ENCODE peak calls at places on chromosomes 2 and 18, in five cellular contexts. O, E, H, A and D are unnamed samples.

GRCh38 chr18:59779979-59780378 is 82.8 kb upstream of the CCBE1 start:
- DNase-seq in A (no peak), O (peak), E (peak), H (no peak), D (no peak)

GRCh38 chr2:33419548-33420255 is 56.7 kb upstream of the RASGRP3 start:
- DNase-seq in O (no peak), H (no peak), A (no peak), E (no peak), D (no peak)

GRCh38 chr2:226664140-226664539 is 135.5 kb downstream of the IRS1 start:
- DNase-seq in H (no peak), O (no peak), E (no peak), A (no peak), D (no peak)

GRCh38 chr2:141555876-141556470 is 574.8 kb downstream of the LRP1B start:
- DNase-seq in E (no peak), O (no peak), H (no peak), A (no peak), D (no peak)

GRCh38 chr2:121427187-121427689 is 103.4 kb upstream of the RNU4ATAC start:
- DNase-seq in O (peak), A (no peak), E (no peak), H (no peak), D (no peak)

GRCh38 chr2:32009479-32010256 is 1.1 kb downstream of the MEMO1 start:
- DNase-seq in E (peak), A (peak), O (peak), H (peak), D (peak)

GRCh38 chr2:166563894-166564293 is 69.8 kb upstream of the SCN7A start:
- DNase-seq in A (no peak), H (no peak), O (peak), E (peak), D (no peak)

GRCh38 chr2:205948496-205948837 is 137.5 kb downstream of the INO80D start:
- DNase-seq in O (no peak), A (no peak), E (no peak), H (no peak), D (no peak)

GRCh38 chr2:28695245-28695647 is 56.4 kb upstream of the PPP1CB start:
- DNase-seq in O (no peak), A (no peak), H (no peak), E (no peak), D (no peak)

GRCh38 chr2:120436885-120437603 is 91.1 kb downstream of the INHBB start:
- DNase-seq in H (no peak), E (peak), A (no peak), O (peak), D (peak)

GRCh38 chr2:147355706-147356105 is 489.1 kb upstream of the ACVR2A start:
- DNase-seq in E (peak), O (no peak), H (no peak), A (no peak), D (no peak)

GRCh38 chr2:48423376-48423775 is 106.6 kb upstream of the STON1 start:
- DNase-seq in H (no peak), A (no peak), E (peak), O (peak), D (peak)

GRCh38 chr2:154370873-154371272 is 327.6 kb upstream of the KCNJ3 start:
- DNase-seq in O (no peak), H (no peak), E (no peak), A (no peak), D (no peak)

GRCh38 chr2:154375625-154376020 is 322.9 kb upstream of the KCNJ3 start:
- DNase-seq in A (no peak), O (peak), E (peak), H (no peak), D (no peak)
- TF ChIP-seq CTCF in A (peak), O (peak), E (peak), H (no peak), D (no peak)

DNA sequence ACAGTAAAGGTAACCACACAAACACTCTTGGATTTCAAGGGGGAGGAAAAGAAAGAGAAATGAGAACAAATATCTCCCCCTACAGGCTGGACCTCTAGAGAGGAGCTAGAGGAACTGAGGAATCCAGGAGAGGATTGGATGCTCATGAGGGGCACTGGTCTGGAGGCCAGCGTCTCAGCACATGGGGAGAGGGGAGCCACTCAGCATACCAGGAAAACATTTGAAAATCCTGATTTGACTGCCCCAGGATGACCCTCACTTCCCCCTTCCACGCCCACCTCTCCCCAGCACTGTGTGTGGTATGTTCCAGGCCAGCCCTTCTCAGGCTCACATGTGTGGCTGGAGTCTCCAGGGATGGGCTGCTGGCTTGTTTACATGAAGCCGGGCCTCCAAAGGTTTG is 396.8 kb upstream of the ID2 start:
- DNase-seq in E (no peak), H (no peak), O (peak), A (no peak), D (no peak)
- TF ChIP-seq CTCF in E (no peak), H (peak), O (no peak), A (no peak), D (no peak)

GRCh38 chr2:228321019-228321418 is 139.5 kb upstream of the SPHKAP start:
- DNase-seq in O (no peak), A (no peak), E (no peak), H (no peak), D (no peak)

DNA sequence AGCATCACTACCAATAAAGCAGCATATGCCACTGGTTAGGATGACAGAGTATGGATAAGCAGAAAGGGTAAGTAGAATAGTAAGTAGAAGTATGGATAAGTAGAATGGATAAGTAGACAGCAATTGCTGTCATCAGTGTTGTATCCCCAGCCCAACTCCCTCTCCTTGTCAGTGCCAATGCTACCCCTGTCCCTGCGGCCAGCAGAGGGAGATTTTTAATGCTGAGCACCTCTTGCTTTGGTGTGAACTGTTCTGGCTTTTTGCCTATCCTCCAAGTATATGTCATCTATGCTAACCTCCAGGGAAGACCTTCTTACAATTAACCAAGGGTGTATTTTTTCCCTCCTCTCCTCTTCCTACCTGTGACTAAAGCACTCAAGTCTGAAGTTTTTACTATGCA is 136.7 kb upstream of the SPHKAP start:
- DNase-seq in H (no peak), E (peak), O (peak), A (no peak), D (peak)
- TF ChIP-seq CTCF in H (peak), E (peak), O (peak), A (peak), D (no peak)

GRCh38 chr2:232852676-232853075 is 17.4 kb upstream of the SNORC start:
- DNase-seq in H (no peak), A (no peak), O (no peak), E (no peak), D (no peak)
- TF ChIP-seq CTCF in H (no peak), A (no peak), O (no peak), E (no peak), D (no peak)

GRCh38 chr2:25164526-25164925 is 3.9 kb downstream of the POMC start:
- DNase-seq in E (no peak), H (no peak), O (no peak), A (no peak), D (no peak)

GRCh38 chr2:25170888-25171287 is 2.5 kb upstream of the POMC start:
- DNase-seq in E (no peak), O (no peak), A (no peak), H (no peak), D (no peak)

GRCh38 chr2:25169073-25169470 is 692 bp upstream of the POMC start:
- DNase-seq in E (no peak), H (no peak), O (no peak), A (no peak), D (no peak)

GRCh38 chr2:25168256-25169072 is at the start of gene POMC:
- DNase-seq in H (peak), A (no peak), E (peak), O (no peak), D (peak)

GRCh38 chr2:25165992-25166618 is 2.3 kb downstream of the POMC start:
- DNase-seq in A (peak), E (peak), H (peak), O (no peak), D (peak)
- TF ChIP-seq CTCF in A (peak), E (peak), H (peak), O (no peak), D (peak)

DNA sequence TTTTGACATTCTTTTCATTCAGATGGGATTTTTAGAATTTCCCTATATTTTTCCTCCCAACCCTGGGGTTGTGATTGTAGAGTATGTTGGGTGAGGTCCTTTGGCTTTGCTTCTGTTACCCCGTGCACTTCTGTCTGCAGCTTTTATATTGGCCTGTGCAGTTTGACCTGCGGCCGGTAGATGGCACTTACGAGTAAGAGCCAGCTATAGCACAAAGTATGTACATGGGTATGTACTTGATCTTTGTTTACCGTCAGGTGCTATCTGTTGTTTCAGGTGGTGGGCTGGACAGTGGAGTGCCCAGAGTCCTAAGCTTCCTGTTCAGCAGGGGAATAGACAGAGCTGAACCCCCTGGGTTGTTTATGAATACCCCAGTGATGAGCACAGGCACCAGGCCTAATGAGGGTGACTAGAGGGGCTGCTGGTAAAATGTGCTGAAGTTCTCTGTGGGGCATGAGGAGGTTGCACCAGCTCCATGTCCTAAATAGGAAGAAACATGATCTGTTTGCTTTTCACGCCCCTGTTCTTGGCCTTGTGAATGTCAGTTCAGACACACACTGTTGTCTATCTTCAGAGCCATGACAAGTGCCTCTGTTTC is 58.9 kb upstream of the THUMPD2 start:
- DNase-seq in E (peak), A (no peak), H (no peak), O (peak), D (peak)
- TF ChIP-seq CTCF in E (peak), A (peak), H (peak), O (peak), D (peak)

GRCh38 chr2:236503583-236503982 is 66.0 kb upstream of the ACKR3 start:
- DNase-seq in E (no peak), O (no peak), H (no peak), A (no peak), D (no peak)

GRCh38 chr2:236501026-236501425 is 68.6 kb upstream of the ACKR3 start:
- DNase-seq in O (no peak), E (no peak), A (no peak), H (no peak), D (no peak)

GRCh38 chr2:236505071-236505470 is 64.6 kb upstream of the ACKR3 start:
- DNase-seq in H (no peak), O (no peak), E (no peak), A (no peak), D (no peak)

GRCh38 chr2:236501531-236501930 is 68.1 kb upstream of the ACKR3 start:
- DNase-seq in H (no peak), O (no peak), A (no peak), E (no peak), D (no peak)

GRCh38 chr2:236503100-236503499 is 66.5 kb upstream of the ACKR3 start:
- DNase-seq in O (no peak), E (no peak), H (no peak), A (no peak), D (no peak)
- TF ChIP-seq CTCF in O (no peak), E (peak), H (peak), A (no peak), D (no peak)

DNA sequence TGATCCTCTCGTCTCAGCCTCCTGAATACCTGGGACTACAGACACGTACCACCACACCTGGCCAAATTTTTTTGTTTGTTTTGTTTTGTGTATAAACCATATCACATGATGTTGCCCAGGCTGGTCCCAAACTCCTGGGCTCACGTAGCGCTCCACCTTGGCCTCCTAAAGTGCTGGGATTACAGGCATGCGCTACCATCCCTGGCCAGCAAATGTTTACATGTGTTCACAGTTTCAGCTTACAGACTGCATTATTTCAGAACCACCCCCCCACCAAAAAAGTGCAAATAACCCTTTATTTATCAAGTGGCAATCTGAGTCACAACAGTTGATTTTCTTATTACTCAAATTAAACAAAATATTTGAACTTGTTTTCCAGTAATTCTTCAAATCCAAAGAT is 54.3 kb downstream of the ABCA12 start:
- DNase-seq in A (no peak), E (no peak), H (no peak), O (no peak), D (no peak)
- TF ChIP-seq CTCF in A (no peak), E (no peak), H (no peak), O (no peak), D (no peak)

DNA sequence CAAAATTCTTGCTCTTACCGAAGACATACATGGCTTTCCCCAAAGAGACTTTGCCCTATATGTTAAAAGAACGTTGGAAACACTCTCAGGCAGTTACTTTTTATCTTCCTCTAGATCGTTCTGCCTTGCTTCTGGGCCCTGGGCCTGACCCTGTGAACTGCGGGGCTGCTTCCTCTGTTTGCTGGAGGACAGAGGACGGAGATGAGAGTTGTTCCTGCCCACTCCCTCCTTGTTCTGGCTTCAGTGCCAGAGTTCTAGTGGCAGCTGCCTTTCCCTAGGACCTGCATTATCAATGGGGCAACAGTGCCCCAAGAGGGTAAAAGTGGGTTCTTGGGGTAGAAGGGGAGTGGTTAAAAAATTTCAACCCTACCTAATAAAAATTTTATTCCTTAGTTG is 6.5 kb upstream of the FN1 start:
- DNase-seq in E (no peak), A (no peak), H (no peak), O (no peak), D (no peak)
- TF ChIP-seq CTCF in E (no peak), A (no peak), H (peak), O (no peak), D (no peak)